ENCODE peak calls at places on chromosomes 13 and 19, in five cellular contexts. I, Q, D, T and L are unnamed samples.

GRCh38 chr19:57671124-57671895 is 2.6 kb downstream of the ZSCAN4 start:
- DNase-seq in I (no peak), Q (no peak), D (no peak), T (no peak), L (no peak)

GRCh38 chr13:76014618-76015315 is 378.6 kb downstream of the LMO7 start:
- DNase-seq in I (peak), Q (peak), D (no peak), T (no peak), L (no peak)

GRCh38 chr13:114099191-114099590 is 33.2 kb downstream of the RASA3 start:
- DNase-seq in I (no peak), Q (peak), D (peak), T (peak), L (peak)

GRCh38 chr19:1568320-1569019 is at the start of gene MEX3D:
- DNase-seq in I (no peak), Q (peak), D (peak), T (peak), L (no peak)

GRCh38 chr19:7833225-7834156 is 3.5 kb downstream of the EVI5L start:
- DNase-seq in I (no peak), Q (peak), D (no peak), T (no peak), L (no peak)

GRCh38 chr19:55116232-55117062 is 990 bp downstream of the PPP1R12C start:
- DNase-seq in I (no peak), Q (peak), D (peak), T (peak), L (peak)

GRCh38 chr13:65149687-65150086 is 2080.4 kb downstream of the PCDH9 start:
- DNase-seq in I (no peak), Q (no peak), D (no peak), T (peak), L (no peak)

GRCh38 chr19:16850133-16850532 is 20.9 kb downstream of the SIN3B start:
- DNase-seq in I (no peak), Q (no peak), D (no peak), T (no peak), L (peak)

GRCh38 chr13:49530452-49530851 is 34.7 kb downstream of the PHF11 start:
- DNase-seq in I (no peak), Q (no peak), D (no peak), T (no peak), L (no peak)

GRCh38 chr19:55258476-55258827 is 365 bp downstream of the PPP6R1 start:
- DNase-seq in I (no peak), Q (no peak), D (peak), T (no peak), L (no peak)

GRCh38 chr13:33016414-33017409 is at the start of gene KL:
- DNase-seq in I (no peak), Q (no peak), D (no peak), T (peak), L (no peak)

GRCh38 chr13:91714726-91715334 is 316.4 kb downstream of the GPC5 start:
- DNase-seq in I (no peak), Q (no peak), D (no peak), T (peak), L (no peak)

GRCh38 chr19:21463449-21464105 is 41.8 kb upstream of the ZNF429 start:
- DNase-seq in I (peak), Q (no peak), D (no peak), T (peak), L (no peak)

GRCh38 chr19:53813996-53814395 is 10.1 kb downstream of the NLRP12 start:
- DNase-seq in I (no peak), Q (no peak), D (no peak), T (no peak), L (no peak)

GRCh38 chr19:46000497-46001246 is 5.4 kb downstream of the CCDC61 start:
- DNase-seq in I (no peak), Q (no peak), D (no peak), T (peak), L (no peak)

GRCh38 chr13:33544308-33544707 is 258.8 kb upstream of the STARD13 start:
- DNase-seq in I (no peak), Q (no peak), D (no peak), T (no peak), L (no peak)

GRCh38 chr19:18319591-18320135 is 3.2 kb downstream of the LSM4 start:
- DNase-seq in I (no peak), Q (no peak), D (no peak), T (no peak), L (no peak)

GRCh38 chr13:80341771-80342271 is 895 bp upstream of the SPRY2 start:
- DNase-seq in I (no peak), Q (peak), D (peak), T (peak), L (no peak)

GRCh38 chr19:21101511-21102242 is 19.7 kb downstream of the ZNF714 start:
- DNase-seq in I (no peak), Q (peak), D (no peak), T (no peak), L (no peak)

GRCh38 chr13:52004508-52005183 is 6.6 kb downstream of the ATP7B start:
- DNase-seq in I (no peak), Q (no peak), D (no peak), T (no peak), L (no peak)
- TF ChIP-seq CTCF in I (peak), Q (no peak), D (no peak), T (no peak), L (no peak)

GRCh38 chr13:19961924-19962323 is 3.4 kb downstream of the ZMYM2 start:
- DNase-seq in I (no peak), Q (no peak), D (no peak), T (no peak), L (no peak)
- H3K4me3 ChIP-seq in I (peak), Q (no peak), D (no peak), T (peak), L (no peak)

GRCh38 chr19:14081797-14082674 is 3.5 kb downstream of the C19orf67 start:
- DNase-seq in I (no peak), Q (no peak), D (peak), T (no peak), L (no peak)
- TF ChIP-seq CTCF in I (no peak), Q (no peak), D (no peak), T (no peak), L (no peak)

GRCh38 chr19:6719992-6720368 is 470 bp downstream of the C3 start:
- DNase-seq in I (no peak), Q (no peak), D (no peak), T (no peak), L (no peak)
- H3K4me3 ChIP-seq in I (peak), Q (peak), D (peak), T (no peak), L (no peak)